ENCODE peak calls at places on chromosomes 12 and 14, in five cellular contexts. One of them, this sample, is unnamed.
A peak's percentile ranks its signal among the peaks of the same experiment; 100 is the strongest.

GRCh38 chr14:100785338-100785615 is 40.6 kb upstream of the MEG3 start:
- DNase-seq in mammary epithelial cell: no peak
- DNase-seq in CD8-positive, alpha-beta memory T cell: no peak
- DNase-seq in stomach: no peak
- DNase-seq in small intestine: no peak
- DNase-seq in this sample: no peak

GRCh38 chr14:100372357-100373048 is 49.4 kb downstream of the SLC25A47 start:
- DNase-seq in mammary epithelial cell: no peak
- DNase-seq in small intestine: no peak
- DNase-seq in CD8-positive, alpha-beta memory T cell: no peak
- DNase-seq in stomach: no peak
- DNase-seq in this sample: no peak

GRCh38 chr12:106442575-106442974 is 85.0 kb downstream of the POLR3B start:
- DNase-seq in CD8-positive, alpha-beta memory T cell: no peak
- DNase-seq in stomach: no peak
- DNase-seq in small intestine: no peak
- DNase-seq in mammary epithelial cell: peak; percentile 37
- DNase-seq in this sample: no peak

GRCh38 chr14:104665663-104666522 is 23.5 kb upstream of the INF2 start:
- DNase-seq in stomach: peak; percentile 80
- DNase-seq in CD8-positive, alpha-beta memory T cell: peak; percentile 44
- DNase-seq in small intestine: peak; percentile 69
- DNase-seq in mammary epithelial cell: peak; percentile 30
- DNase-seq in this sample: no peak

GRCh38 chr14:74501135-74501614 is 7.6 kb downstream of the ISCA2 start:
- DNase-seq in mammary epithelial cell: peak; percentile 66
- DNase-seq in stomach: peak; percentile 70
- DNase-seq in small intestine: peak; percentile 16
- DNase-seq in CD8-positive, alpha-beta memory T cell: no peak
- DNase-seq in this sample: peak; percentile 79

GRCh38 chr14:24613241-24613640 is 3.8 kb upstream of the GZMH start:
- DNase-seq in stomach: no peak
- DNase-seq in mammary epithelial cell: peak; percentile 85
- DNase-seq in CD8-positive, alpha-beta memory T cell: no peak
- DNase-seq in small intestine: no peak
- DNase-seq in this sample: no peak

GRCh38 chr14:100767788-100768536 is 41.3 kb downstream of the DLK1 start:
- DNase-seq in stomach: no peak
- DNase-seq in mammary epithelial cell: no peak
- DNase-seq in CD8-positive, alpha-beta memory T cell: no peak
- DNase-seq in small intestine: no peak
- DNase-seq in this sample: peak; percentile 32

GRCh38 chr12:86052921-86053320 is 178.8 kb downstream of the NTS start:
- DNase-seq in stomach: no peak
- DNase-seq in CD8-positive, alpha-beta memory T cell: no peak
- DNase-seq in small intestine: no peak
- DNase-seq in mammary epithelial cell: no peak
- DNase-seq in this sample: no peak

GRCh38 chr12:90128526-90128925 is 419.9 kb upstream of the ATP2B1 start:
- DNase-seq in stomach: no peak
- DNase-seq in mammary epithelial cell: no peak
- DNase-seq in CD8-positive, alpha-beta memory T cell: no peak
- DNase-seq in small intestine: no peak
- DNase-seq in this sample: no peak

GRCh38 chr12:51593539-51593938 is 2.5 kb downstream of the SCN8A start:
- DNase-seq in mammary epithelial cell: peak; percentile 36
- DNase-seq in CD8-positive, alpha-beta memory T cell: peak; percentile 3
- DNase-seq in small intestine: peak; percentile 21
- DNase-seq in stomach: no peak
- DNase-seq in this sample: no peak

GRCh38 chr12:15846887-15847286 is 35.3 kb upstream of the STRAP start:
- DNase-seq in mammary epithelial cell: no peak
- DNase-seq in CD8-positive, alpha-beta memory T cell: no peak
- DNase-seq in stomach: no peak
- DNase-seq in small intestine: no peak
- DNase-seq in this sample: no peak

GRCh38 chr14:55938249-55938791 is 179.9 kb upstream of the PELI2 start:
- DNase-seq in small intestine: peak; percentile 32
- DNase-seq in stomach: peak; percentile 58
- DNase-seq in CD8-positive, alpha-beta memory T cell: no peak
- DNase-seq in mammary epithelial cell: peak; percentile 75
- DNase-seq in this sample: no peak

GRCh38 chr12:114131824-114132223 is 165.7 kb upstream of the RBM19 start:
- DNase-seq in mammary epithelial cell: no peak
- DNase-seq in CD8-positive, alpha-beta memory T cell: no peak
- DNase-seq in small intestine: no peak
- DNase-seq in stomach: no peak
- DNase-seq in this sample: no peak

GRCh38 chr14:31043379-31043778 is 17.2 kb upstream of the STRN3 start:
- DNase-seq in stomach: no peak
- DNase-seq in CD8-positive, alpha-beta memory T cell: no peak
- DNase-seq in small intestine: no peak
- DNase-seq in mammary epithelial cell: no peak
- DNase-seq in this sample: no peak

GRCh38 chr14:74302160-74302628 is 540 bp downstream of the ABCD4 start:
- DNase-seq in CD8-positive, alpha-beta memory T cell: peak; percentile 47
- DNase-seq in mammary epithelial cell: peak; percentile 47
- DNase-seq in stomach: no peak
- DNase-seq in small intestine: no peak
- DNase-seq in this sample: no peak

GRCh38 chr12:49939707-49940106 is 10.8 kb upstream of the AQP2 start:
- DNase-seq in stomach: no peak
- DNase-seq in mammary epithelial cell: no peak
- DNase-seq in CD8-positive, alpha-beta memory T cell: no peak
- DNase-seq in small intestine: no peak
- DNase-seq in this sample: no peak

GRCh38 chr12:953776-954175 is 4.3 kb upstream of the RAD52 start:
- DNase-seq in stomach: no peak
- DNase-seq in small intestine: no peak
- DNase-seq in CD8-positive, alpha-beta memory T cell: no peak
- DNase-seq in mammary epithelial cell: peak; percentile 54
- DNase-seq in this sample: no peak

GRCh38 chr12:45757172-45757571 is 27.7 kb downstream of the ARID2 start:
- DNase-seq in mammary epithelial cell: no peak
- DNase-seq in small intestine: no peak
- DNase-seq in stomach: no peak
- DNase-seq in CD8-positive, alpha-beta memory T cell: no peak
- DNase-seq in this sample: no peak
- H3K27ac ChIP-seq in mammary epithelial cell: no peak overlapping the region
- H3K27ac ChIP-seq in small intestine: peak overlapping the region; percentile 14
- H3K27ac ChIP-seq in stomach: no peak overlapping the region
- H3K27ac ChIP-seq in CD8-positive, alpha-beta memory T cell: no peak overlapping the region
- H3K27ac ChIP-seq in this sample: no peak overlapping the region

GRCh38 chr14:85622986-85623385 is 93.0 kb downstream of the FLRT2 start:
- DNase-seq in stomach: no peak
- DNase-seq in small intestine: no peak
- DNase-seq in mammary epithelial cell: no peak
- DNase-seq in CD8-positive, alpha-beta memory T cell: no peak
- DNase-seq in this sample: no peak
- H3K4me3 ChIP-seq in stomach: no peak overlapping the region
- H3K4me3 ChIP-seq in small intestine: no peak overlapping the region
- H3K4me3 ChIP-seq in mammary epithelial cell: no peak overlapping the region
- H3K4me3 ChIP-seq in CD8-positive, alpha-beta memory T cell: no peak overlapping the region
- H3K4me3 ChIP-seq in this sample: no peak overlapping the region

DNA sequence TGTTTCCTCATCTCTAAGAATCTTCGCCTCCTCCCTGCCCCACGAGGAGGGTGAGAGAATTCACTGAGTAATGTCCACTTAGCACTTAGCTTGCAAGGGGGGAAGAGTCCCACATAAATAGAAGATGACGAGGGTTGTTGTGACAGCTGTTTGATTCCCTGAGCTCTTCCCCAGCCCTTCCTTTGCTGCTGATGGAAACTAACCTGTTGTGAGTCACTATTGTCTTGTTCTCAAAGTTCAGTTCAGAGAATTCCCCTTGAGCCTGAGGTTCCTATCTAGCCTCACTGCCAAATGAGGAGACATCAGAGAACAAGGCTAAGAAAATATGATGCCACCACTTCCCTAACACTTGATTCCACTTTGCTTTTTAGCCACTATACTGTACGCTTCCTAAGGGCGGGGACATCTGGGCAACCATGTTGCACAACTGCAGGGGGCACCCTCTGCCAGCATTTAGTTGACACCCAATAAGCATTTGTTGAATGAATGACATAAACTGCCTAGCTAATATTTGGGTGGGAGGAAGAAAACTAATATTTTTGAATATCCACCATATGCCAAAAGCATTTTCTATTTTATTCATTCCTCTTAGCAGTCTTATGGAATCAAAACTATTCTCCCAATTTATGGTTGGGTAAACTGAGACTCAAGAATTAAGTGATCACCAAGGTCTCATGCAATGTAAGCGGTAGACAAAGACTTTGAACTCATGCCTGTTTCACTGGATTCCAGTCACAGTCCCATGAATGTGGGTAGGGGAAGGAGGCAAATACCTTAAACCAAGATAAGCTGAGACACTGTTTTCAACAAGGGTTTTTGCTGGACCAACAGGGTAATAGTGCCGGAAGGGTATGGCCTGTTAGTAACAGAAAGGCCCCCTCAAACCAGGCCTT is 77.6 kb downstream of the ZFP36L1 start:
- DNase-seq in mammary epithelial cell: peak; percentile 82
- DNase-seq in stomach: no peak
- DNase-seq in small intestine: no peak
- DNase-seq in CD8-positive, alpha-beta memory T cell: no peak
- DNase-seq in this sample: no peak
- H3K27ac ChIP-seq in mammary epithelial cell: no peak overlapping the region
- H3K27ac ChIP-seq in stomach: no peak overlapping the region
- H3K27ac ChIP-seq in small intestine: no peak overlapping the region
- H3K27ac ChIP-seq in CD8-positive, alpha-beta memory T cell: no peak overlapping the region
- H3K27ac ChIP-seq in this sample: peak overlapping the region; percentile 69

GRCh38 chr12:22164101-22164500 is 118.1 kb downstream of the CMAS start:
- DNase-seq in stomach: no peak
- DNase-seq in mammary epithelial cell: no peak
- DNase-seq in CD8-positive, alpha-beta memory T cell: peak; percentile 30
- DNase-seq in small intestine: no peak
- DNase-seq in this sample: no peak
- H3K4me3 ChIP-seq in stomach: no peak overlapping the region
- H3K4me3 ChIP-seq in mammary epithelial cell: no peak overlapping the region
- H3K4me3 ChIP-seq in CD8-positive, alpha-beta memory T cell: peak overlapping the region; percentile 8
- H3K4me3 ChIP-seq in small intestine: no peak overlapping the region
- H3K4me3 ChIP-seq in this sample: no peak overlapping the region

GRCh38 chr12:57233357-57234232 is 4.1 kb downstream of the SHMT2 start:
- DNase-seq in small intestine: no peak
- DNase-seq in CD8-positive, alpha-beta memory T cell: no peak
- DNase-seq in mammary epithelial cell: no peak
- DNase-seq in stomach: no peak
- DNase-seq in this sample: peak; percentile 50
- H3K27ac ChIP-seq in small intestine: no peak overlapping the region
- H3K27ac ChIP-seq in CD8-positive, alpha-beta memory T cell: no peak overlapping the region
- H3K27ac ChIP-seq in mammary epithelial cell: no peak overlapping the region
- H3K27ac ChIP-seq in stomach: no peak overlapping the region
- H3K27ac ChIP-seq in this sample: no peak overlapping the region

GRCh38 chr14:67487937-67488893 is at the start of gene TMEM229B:
- DNase-seq in small intestine: peak; percentile 86
- DNase-seq in stomach: peak; percentile 66
- DNase-seq in CD8-positive, alpha-beta memory T cell: peak; percentile 78
- DNase-seq in mammary epithelial cell: no peak
- DNase-seq in this sample: no peak
- H3K4me3 ChIP-seq in small intestine: no peak within 1 kb of the TSS
- H3K4me3 ChIP-seq in stomach: peak within 1 kb of the TSS; percentile 35
- H3K4me3 ChIP-seq in CD8-positive, alpha-beta memory T cell: peak within 1 kb of the TSS; percentile 95
- H3K4me3 ChIP-seq in mammary epithelial cell: no peak within 1 kb of the TSS
- H3K4me3 ChIP-seq in this sample: peak within 1 kb of the TSS; percentile 55

DNA sequence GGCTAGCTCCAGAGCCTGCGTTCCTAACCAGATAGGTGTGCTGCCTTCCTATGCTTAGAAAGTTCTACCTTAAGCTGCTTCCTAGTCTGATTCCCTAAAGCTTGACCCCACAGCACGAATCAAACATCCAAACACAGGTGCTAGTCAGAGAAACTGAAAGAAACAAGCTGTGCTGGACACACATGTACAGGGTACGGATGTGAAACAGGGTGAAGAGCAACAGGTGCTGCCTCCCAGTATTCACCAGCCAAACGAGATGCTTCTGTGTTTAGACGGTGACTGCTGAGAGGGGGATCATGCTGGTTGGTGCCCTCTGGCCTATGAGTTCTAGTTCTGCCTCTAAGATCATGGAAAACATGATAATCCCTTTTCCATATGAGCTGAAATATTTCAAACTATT is 105.3 kb downstream of the GRIP1 start:
- DNase-seq in mammary epithelial cell: no peak
- DNase-seq in stomach: no peak
- DNase-seq in small intestine: no peak
- DNase-seq in CD8-positive, alpha-beta memory T cell: no peak
- DNase-seq in this sample: no peak
- H3K27ac ChIP-seq in mammary epithelial cell: no peak overlapping the region
- H3K27ac ChIP-seq in stomach: no peak overlapping the region
- H3K27ac ChIP-seq in small intestine: no peak overlapping the region
- H3K27ac ChIP-seq in CD8-positive, alpha-beta memory T cell: no peak overlapping the region
- H3K27ac ChIP-seq in this sample: no peak overlapping the region

This sample was measured in psoas muscle.